ENCODE peak calls at places on chromosomes 5 and 9, in four cellular contexts. One of them, this sample, is unnamed.

GRCh38 chr9:79026311-79026710 is 545.5 kb upstream of the TLE4 start:
- DNase-seq in K562: no peak
- DNase-seq in HepG2: no peak
- DNase-seq in GM12878: peak
- DNase-seq in this sample: no peak

GRCh38 chr5:27652505-27652904 is 614.1 kb upstream of the CDH9 start:
- DNase-seq in K562: no peak
- DNase-seq in HepG2: peak
- DNase-seq in GM12878: no peak
- DNase-seq in this sample: no peak

GRCh38 chr9:98995971-98996504 is 52.3 kb downstream of the COL15A1 start:
- DNase-seq in HepG2: no peak
- DNase-seq in GM12878: no peak
- DNase-seq in K562: no peak
- DNase-seq in this sample: no peak

GRCh38 chr5:174599992-174600391 is 124.4 kb upstream of the MSX2 start:
- DNase-seq in GM12878: no peak
- DNase-seq in HepG2: no peak
- DNase-seq in K562: no peak
- DNase-seq in this sample: no peak

GRCh38 chr9:121942866-121943265 is 150.2 kb downstream of the TTLL11 start:
- DNase-seq in HepG2: no peak
- DNase-seq in GM12878: no peak
- DNase-seq in K562: no peak
- DNase-seq in this sample: no peak

GRCh38 chr9:20309209-20309608 is 313.1 kb downstream of the MLLT3 start:
- DNase-seq in GM12878: no peak
- DNase-seq in K562: no peak
- DNase-seq in HepG2: no peak
- DNase-seq in this sample: no peak

GRCh38 chr9:116209406-116210116 is 56.0 kb downstream of the PAPPA start:
- DNase-seq in K562: no peak
- DNase-seq in HepG2: no peak
- DNase-seq in GM12878: no peak
- DNase-seq in this sample: no peak

GRCh38 chr5:82748688-82749091 is 328.5 kb downstream of the TMEM167A start:
- DNase-seq in GM12878: no peak
- DNase-seq in K562: no peak
- DNase-seq in HepG2: no peak
- DNase-seq in this sample: no peak

GRCh38 chr9:110886832-110887231 is 151.4 kb downstream of the LPAR1 start:
- DNase-seq in GM12878: no peak
- DNase-seq in HepG2: no peak
- DNase-seq in K562: no peak
- DNase-seq in this sample: no peak

GRCh38 chr5:149652697-149653096 is 71.4 kb downstream of the ARHGEF37 start:
- DNase-seq in HepG2: no peak
- DNase-seq in K562: no peak
- DNase-seq in GM12878: no peak
- DNase-seq in this sample: no peak

GRCh38 chr5:9421823-9422354 is 124.0 kb downstream of the SEMA5A start:
- DNase-seq in K562: no peak
- DNase-seq in GM12878: no peak
- DNase-seq in HepG2: no peak
- DNase-seq in this sample: no peak

GRCh38 chr9:89179535-89179919 is 909 bp upstream of the SHC3 start:
- DNase-seq in HepG2: no peak
- DNase-seq in GM12878: no peak
- DNase-seq in K562: no peak
- DNase-seq in this sample: no peak

DNA sequence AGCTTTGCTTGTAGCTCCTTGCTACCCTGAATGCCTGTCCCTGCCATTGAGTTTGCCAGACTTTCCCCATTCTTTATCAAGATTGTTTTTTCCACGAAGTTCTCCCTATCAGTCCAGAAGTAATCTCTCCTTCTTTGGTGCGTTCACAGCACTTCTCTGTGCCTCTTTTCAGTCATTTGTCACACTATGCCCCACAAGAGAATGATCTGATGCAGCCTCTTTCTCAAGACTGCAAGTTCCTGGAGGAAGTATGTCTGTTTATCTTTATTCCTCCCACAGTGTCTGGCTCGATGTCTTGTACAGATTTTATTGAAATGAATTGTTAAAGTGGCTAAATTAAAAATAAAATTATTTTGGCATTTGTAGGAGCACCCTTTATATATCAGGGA is 99.3 kb downstream of the CCDC192 start:
- DNase-seq in K562: no peak
- DNase-seq in HepG2: no peak
- DNase-seq in GM12878: no peak
- DNase-seq in this sample: no peak
- TF ChIP-seq BHLHE40 in K562: no peak
- TF ChIP-seq BHLHE40 in HepG2: no peak
- TF ChIP-seq BHLHE40 in GM12878: no peak
- TF ChIP-seq BHLHE40 in this sample: no peak

GRCh38 chr5:94021246-94021645 is 279.8 kb upstream of the POU5F2 start:
- DNase-seq in GM12878: no peak
- DNase-seq in K562: no peak
- DNase-seq in HepG2: peak
- DNase-seq in this sample: no peak
- TF ChIP-seq FOXM1 in GM12878: no peak
- TF ChIP-seq FOXM1 in K562: no peak
- TF ChIP-seq FOXM1 in HepG2: no peak
- TF ChIP-seq FOXM1 in this sample: no peak

DNA sequence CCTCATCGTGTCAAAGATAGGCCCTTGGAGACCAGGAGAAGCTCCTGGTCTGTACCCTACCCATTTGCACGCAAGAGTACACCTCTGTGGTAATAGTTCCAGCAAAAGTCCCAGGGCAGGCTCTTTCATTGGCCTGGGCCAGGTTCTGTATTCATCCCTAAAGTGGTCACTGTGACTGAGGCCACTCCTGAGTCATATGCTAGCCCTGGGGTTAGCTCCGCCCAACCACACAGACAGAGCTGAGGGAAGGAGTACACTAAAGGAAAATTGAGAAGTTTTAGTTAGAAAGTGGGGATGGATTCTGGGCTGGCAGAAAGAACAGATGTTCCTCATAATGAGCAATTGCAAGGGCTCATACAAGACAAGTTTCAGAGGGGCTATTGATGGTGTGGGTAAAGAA is 206.7 kb downstream of the ARHGAP26 start:
- DNase-seq in GM12878: no peak
- DNase-seq in HepG2: no peak
- DNase-seq in K562: no peak
- DNase-seq in this sample: no peak
- TF ChIP-seq FOXK2 in GM12878: no peak
- TF ChIP-seq FOXK2 in HepG2: no peak
- TF ChIP-seq FOXK2 in K562: no peak
- TF ChIP-seq FOXK2 in this sample: no peak

GRCh38 chr9:100452894-100453293 is 20.1 kb upstream of the TMEFF1 start:
- DNase-seq in K562: no peak
- DNase-seq in GM12878: no peak
- DNase-seq in HepG2: no peak
- DNase-seq in this sample: no peak

GRCh38 chr9:100457517-100457916 is 15.4 kb upstream of the TMEFF1 start:
- DNase-seq in HepG2: no peak
- DNase-seq in GM12878: no peak
- DNase-seq in K562: no peak
- DNase-seq in this sample: no peak

GRCh38 chr9:100459963-100460362 is 13.0 kb upstream of the TMEFF1 start:
- DNase-seq in HepG2: no peak
- DNase-seq in K562: no peak
- DNase-seq in GM12878: no peak
- DNase-seq in this sample: no peak

GRCh38 chr9:100455470-100455869 is 17.5 kb upstream of the TMEFF1 start:
- DNase-seq in GM12878: no peak
- DNase-seq in K562: no peak
- DNase-seq in HepG2: no peak
- DNase-seq in this sample: no peak
- TF ChIP-seq BHLHE40 in GM12878: no peak
- TF ChIP-seq BHLHE40 in K562: no peak
- TF ChIP-seq BHLHE40 in HepG2: no peak
- TF ChIP-seq BHLHE40 in this sample: no peak

DNA sequence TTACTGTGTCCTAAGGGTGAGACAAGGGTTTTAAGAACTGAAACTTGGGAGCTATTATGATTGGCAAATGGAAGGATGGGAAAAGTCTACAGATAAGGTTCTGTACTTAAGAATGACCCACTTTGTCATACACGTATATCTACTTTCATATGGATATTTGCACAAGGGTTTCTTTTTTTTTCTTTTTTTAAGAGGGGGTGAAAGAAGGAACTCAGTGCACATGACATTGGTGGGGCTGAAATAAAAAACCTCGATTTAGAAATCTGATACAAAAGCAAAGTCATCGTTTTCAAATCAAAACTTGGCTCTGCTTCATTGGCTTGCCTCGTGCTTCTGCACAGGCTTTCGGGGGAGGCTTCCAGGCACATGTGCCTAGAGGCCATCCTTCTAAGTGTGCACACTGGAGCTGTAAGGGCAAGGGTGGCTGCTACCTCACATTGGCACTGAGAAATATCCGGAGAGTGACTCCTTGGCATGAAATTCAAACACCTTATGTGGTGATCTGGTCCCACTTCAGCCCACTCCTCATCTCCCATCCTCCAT is 31.1 kb downstream of the PTTG1 start:
- DNase-seq in K562: no peak
- DNase-seq in GM12878: no peak
- DNase-seq in HepG2: no peak
- DNase-seq in this sample: no peak
- TF ChIP-seq FOXM1 in K562: no peak
- TF ChIP-seq FOXM1 in GM12878: no peak
- TF ChIP-seq FOXM1 in HepG2: no peak
- TF ChIP-seq FOXM1 in this sample: no peak

GRCh38 chr9:91954841-91955471 is 4.9 kb upstream of the ROR2 start:
- DNase-seq in GM12878: no peak
- DNase-seq in K562: peak
- DNase-seq in HepG2: peak
- DNase-seq in this sample: peak
- TF ChIP-seq FOXK2 in GM12878: no peak
- TF ChIP-seq FOXK2 in K562: no peak
- TF ChIP-seq FOXK2 in HepG2: no peak
- TF ChIP-seq FOXK2 in this sample: no peak

DNA sequence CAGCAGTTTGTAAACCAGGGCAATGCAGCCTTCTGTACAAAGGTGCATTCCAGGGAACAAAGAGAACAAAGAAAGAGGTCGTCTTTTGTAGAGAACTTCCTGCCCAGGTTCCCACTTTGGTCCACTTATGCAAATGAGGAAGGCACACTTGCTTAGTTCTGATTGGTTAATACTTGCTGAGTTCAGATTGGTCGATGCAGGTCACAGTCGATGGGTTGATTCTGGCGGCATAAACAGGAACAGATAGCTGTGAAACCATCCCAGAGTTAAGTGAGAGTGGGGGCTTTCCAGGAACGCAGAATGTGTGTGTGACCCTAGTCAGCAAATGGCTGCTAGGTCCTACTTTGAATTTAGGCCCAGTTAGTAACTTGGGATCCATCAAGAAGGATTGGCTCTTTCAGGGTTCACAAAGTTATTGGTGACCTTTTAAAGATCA is 1.8 kb upstream of the ADAMTS13 start:
- DNase-seq in HepG2: no peak
- DNase-seq in GM12878: peak
- DNase-seq in K562: no peak
- DNase-seq in this sample: no peak
- TF ChIP-seq BHLHE40 in HepG2: no peak
- TF ChIP-seq BHLHE40 in GM12878: no peak
- TF ChIP-seq BHLHE40 in K562: no peak
- TF ChIP-seq BHLHE40 in this sample: no peak

DNA sequence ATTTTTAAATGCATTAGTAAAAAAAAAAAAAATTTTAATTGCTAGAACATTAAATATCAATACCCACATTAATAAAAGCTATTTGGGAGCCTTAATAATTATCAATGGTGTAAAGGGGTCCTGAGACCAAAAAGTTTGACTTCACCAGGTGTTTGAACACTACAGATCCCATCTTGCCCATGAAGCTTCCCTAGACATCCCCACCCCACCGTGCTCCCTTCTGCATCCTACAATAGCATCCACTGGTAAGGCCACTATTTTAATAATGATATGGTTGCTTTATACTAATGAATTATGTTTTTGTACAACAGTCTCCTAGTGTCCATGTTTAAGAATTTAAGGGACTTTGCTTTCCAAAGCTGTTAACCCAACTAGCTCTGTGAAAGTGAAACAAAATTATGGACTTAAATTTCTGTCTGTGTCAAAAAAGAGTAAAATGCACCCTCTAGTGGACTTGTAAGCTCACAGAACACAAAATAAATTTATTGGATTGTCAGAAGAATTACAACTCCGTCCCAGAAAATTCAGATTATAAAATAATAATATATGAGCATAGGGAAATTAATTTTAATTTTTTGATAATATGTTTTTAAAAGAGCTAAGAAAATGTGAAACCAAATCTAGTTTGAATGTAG is 76.0 kb downstream of the ARL15 start:
- DNase-seq in GM12878: no peak
- DNase-seq in HepG2: peak
- DNase-seq in K562: no peak
- DNase-seq in this sample: no peak
- TF ChIP-seq FOXM1 in GM12878: no peak
- TF ChIP-seq FOXM1 in HepG2: no peak
- TF ChIP-seq FOXM1 in K562: no peak
- TF ChIP-seq FOXM1 in this sample: no peak

DNA sequence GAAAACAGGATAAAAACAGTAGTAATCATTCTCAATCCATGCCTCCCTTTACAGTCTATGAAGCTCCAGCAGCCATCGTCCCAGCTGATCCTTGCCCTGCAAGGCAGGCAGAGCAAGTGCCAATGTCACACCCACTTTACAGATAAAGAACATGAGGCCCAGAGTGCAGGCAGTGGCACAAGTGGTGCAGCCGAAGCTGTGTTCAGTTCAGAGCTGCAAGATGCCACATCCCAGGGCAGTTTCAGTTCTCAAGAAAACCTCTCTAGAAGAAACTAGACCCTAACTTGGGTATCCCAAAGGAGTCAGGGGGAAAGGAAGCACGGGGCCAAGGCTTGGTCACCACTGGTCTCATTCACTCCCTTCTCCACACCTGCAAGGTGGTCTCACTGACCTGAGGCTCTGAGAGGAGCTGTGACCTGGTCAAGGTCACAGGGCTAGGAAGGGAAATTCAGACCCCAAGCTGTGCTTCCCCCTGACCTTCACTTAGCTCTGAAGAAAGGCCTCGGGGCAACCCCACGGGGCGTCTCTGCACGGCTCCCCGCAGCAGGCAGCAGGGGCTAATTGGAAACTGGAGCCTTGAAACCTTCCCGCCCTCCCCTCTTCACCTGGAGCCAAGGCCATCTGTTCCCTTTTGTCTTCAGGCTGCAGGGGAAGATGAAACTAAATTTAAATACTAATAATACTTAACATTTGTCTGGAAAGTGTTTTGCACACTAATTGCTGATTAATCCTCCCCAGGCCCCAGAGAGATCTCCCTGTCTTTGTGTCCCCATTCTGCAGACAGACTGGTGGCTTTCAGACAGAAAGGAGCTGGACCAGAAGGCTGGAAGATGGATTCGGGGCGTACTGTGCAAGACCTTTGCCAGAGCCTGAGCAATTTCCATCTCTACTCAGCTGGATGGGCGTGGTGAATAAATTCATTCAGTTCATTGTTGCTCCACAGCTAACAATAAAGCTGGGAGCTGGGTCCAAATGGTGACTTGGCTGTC is 34.3 kb upstream of the CPLX2 start:
- DNase-seq in GM12878: no peak
- DNase-seq in K562: no peak
- DNase-seq in HepG2: no peak
- DNase-seq in this sample: no peak
- TF ChIP-seq FOXK2 in GM12878: no peak
- TF ChIP-seq FOXK2 in K562: no peak
- TF ChIP-seq FOXK2 in HepG2: no peak
- TF ChIP-seq FOXK2 in this sample: no peak

This sample was measured in HEK293T.